ENCODE peak calls at places on chromosomes 1 and 21, in five cellular contexts. F is IMR-90, G is sciatic nerve, X is dorsolateral prefrontal cortex, S is HTR-8/SVneo. E is an unnamed sample.

GRCh38 chr1:19645544-19646252 is 1.6 kb downstream of the NBL1 start:
- DNase-seq in F (peak), G (no peak), X (no peak), S (no peak), E (no peak)

GRCh38 chr1:232899278-232899677 is 51.1 kb upstream of the NTPCR start:
- DNase-seq in F (no peak), G (no peak), X (no peak), S (no peak), E (no peak)

GRCh38 chr1:93845554-93846150 is 33.4 kb downstream of the DNTTIP2 start:
- DNase-seq in F (peak), G (no peak), X (no peak), S (peak), E (peak)

GRCh38 chr1:228459091-228459993 is 27.8 kb upstream of the RNF187 start:
- DNase-seq in F (peak), G (peak), X (peak), S (peak), E (peak)

GRCh38 chr1:19730793-19731192 is 66.1 kb downstream of the HTR6 start:
- DNase-seq in F (no peak), G (no peak), X (no peak), S (no peak), E (no peak)

GRCh38 chr1:154972517-154973343 is 1.8 kb upstream of the CKS1B start:
- DNase-seq in F (peak), G (no peak), X (no peak), S (peak), E (peak)

GRCh38 chr1:8965121-8965820 is 19.6 kb downstream of the CA6 start:
- DNase-seq in F (no peak), G (no peak), X (no peak), S (no peak), E (no peak)

GRCh38 chr1:33763406-33763805 is 100.5 kb upstream of the HMGB4 start:
- DNase-seq in F (peak), G (no peak), X (no peak), S (peak), E (no peak)

GRCh38 chr1:921011-921837 is 2.5 kb upstream of the SAMD11 start:
- DNase-seq in F (peak), G (no peak), X (no peak), S (peak), E (peak)

GRCh38 chr1:29379438-29380073 is 143.2 kb downstream of the PTPRU start:
- DNase-seq in F (peak), G (no peak), X (no peak), S (no peak), E (peak)

GRCh38 chr1:172452536-172453159 is 8.8 kb upstream of the PIGC start:
- DNase-seq in F (no peak), G (no peak), X (no peak), S (no peak), E (no peak)

GRCh38 chr1:158943059-158943458 is 11.7 kb downstream of the PYHIN1 start:
- DNase-seq in F (peak), G (no peak), X (no peak), S (no peak), E (no peak)

GRCh38 chr1:33377013-33377412 is 53.9 kb downstream of the PHC2 start:
- DNase-seq in F (no peak), G (no peak), X (no peak), S (no peak), E (no peak)

GRCh38 chr21:34892196-34892595 is 156.9 kb downstream of the RUNX1 start:
- DNase-seq in F (peak), G (no peak), X (no peak), S (no peak), E (no peak)

GRCh38 chr1:193312432-193312831 is 126.0 kb upstream of the B3GALT2 start:
- DNase-seq in F (no peak), G (no peak), X (no peak), S (no peak), E (no peak)

GRCh38 chr21:29434081-29434480 is 135.4 kb downstream of the BACH1 start:
- DNase-seq in F (no peak), G (no peak), X (no peak), S (no peak), E (no peak)

GRCh38 chr1:83834621-83835264 is 164.2 kb downstream of the TTLL7 start:
- DNase-seq in F (no peak), G (no peak), X (no peak), S (no peak), E (no peak)

GRCh38 chr1:40710581-40711315 is 19.2 kb downstream of the NFYC start:
- DNase-seq in F (no peak), G (no peak), X (no peak), S (no peak), E (no peak)

GRCh38 chr1:209207701-209208286 is 375.7 kb upstream of the CAMK1G start:
- DNase-seq in F (peak), G (peak), X (peak), S (peak), E (peak)

GRCh38 chr1:57146100-57146499 is 180.3 kb upstream of the C8B start:
- DNase-seq in F (peak), G (no peak), X (no peak), S (no peak), E (no peak)

E was measured in NT2/D1.